ENCODE peak calls at places on chromosome 7, in nine cellular contexts. Y, V, R, K, I, H, T, G and L are unnamed samples.

GRCh38 chr7:124777268-124777667 is 11.7 kb upstream of the GPR37 start:
- DNase-seq in Y (no peak), V (no peak), R (no peak), K (no peak), I (no peak), H (no peak), T (no peak), G (no peak), L (no peak)

GRCh38 chr7:150897502-150898474 is 45.5 kb downstream of the AOC1 start:
- DNase-seq in Y (no peak), V (no peak), R (no peak), K (no peak), I (peak), H (no peak), T (no peak), G (peak), L (no peak)

GRCh38 chr7:52017802-52018679 is 701.4 kb upstream of the COBL start:
- DNase-seq in Y (no peak), V (no peak), R (no peak), K (no peak), I (no peak), H (no peak), T (no peak), G (peak), L (peak)

GRCh38 chr7:139656387-139656786 is 121.4 kb downstream of the HIPK2 start:
- DNase-seq in Y (no peak), V (no peak), R (no peak), K (no peak), I (no peak), H (no peak), T (no peak), G (no peak), L (no peak)

GRCh38 chr7:64559206-64559605 is 3.7 kb downstream of the ZNF680 start:
- DNase-seq in Y (no peak), V (no peak), R (no peak), K (peak), I (no peak), H (no peak), T (no peak), G (no peak), L (no peak)

GRCh38 chr7:95317966-95318365 is 6.4 kb downstream of the PON1 start:
- DNase-seq in Y (no peak), V (no peak), R (no peak), K (no peak), I (no peak), H (no peak), T (no peak), G (no peak), L (no peak)

GRCh38 chr7:135877799-135878198 is 99.4 kb downstream of the MTPN start:
- DNase-seq in Y (no peak), V (no peak), R (no peak), K (no peak), I (no peak), H (no peak), T (no peak), G (no peak), L (no peak)

GRCh38 chr7:38296059-38296857 is 22.8 kb upstream of the TARP start:
- DNase-seq in Y (no peak), V (no peak), R (no peak), K (no peak), I (no peak), H (no peak), T (no peak), G (no peak), L (no peak)

GRCh38 chr7:94779070-94779469 is 123.1 kb upstream of the SGCE start:
- DNase-seq in Y (no peak), V (no peak), R (no peak), K (no peak), I (no peak), H (no peak), T (no peak), G (no peak), L (no peak)

GRCh38 chr7:141103847-141104429 is 30.1 kb downstream of the TMEM178B start:
- DNase-seq in Y (no peak), V (no peak), R (no peak), K (no peak), I (no peak), H (no peak), T (no peak), G (no peak), L (no peak)

GRCh38 chr7:27160147-27160545 is 3.7 kb upstream of the HOXA7 start:
- DNase-seq in Y (no peak), V (peak), R (no peak), K (peak), I (no peak), H (no peak), T (no peak), G (no peak), L (no peak)

GRCh38 chr7:48183370-48183743 is 12.1 kb downstream of the ABCA13 start:
- DNase-seq in Y (no peak), V (no peak), R (no peak), K (no peak), I (no peak), H (no peak), T (no peak), G (no peak), L (no peak)

GRCh38 chr7:98165827-98166667 is 45.2 kb upstream of the BHLHA15 start:
- DNase-seq in Y (no peak), V (no peak), R (no peak), K (peak), I (peak), H (peak), T (no peak), G (no peak), L (no peak)

GRCh38 chr7:30841025-30841735 is 70.0 kb downstream of the MINDY4 start:
- DNase-seq in Y (no peak), V (no peak), R (no peak), K (no peak), I (no peak), H (no peak), T (no peak), G (no peak), L (no peak)

GRCh38 chr7:28389504-28390385 is 22.6 kb upstream of the CREB5 start:
- DNase-seq in Y (peak), V (no peak), R (no peak), K (no peak), I (no peak), H (no peak), T (peak), G (peak), L (peak)

GRCh38 chr7:112869111-112869774 is 79.0 kb upstream of the TMEM168 start:
- DNase-seq in Y (no peak), V (no peak), R (no peak), K (no peak), I (peak), H (peak), T (peak), G (no peak), L (no peak)

GRCh38 chr7:127900735-127901685 is 130.2 kb downstream of the LRRC4 start:
- DNase-seq in Y (no peak), V (no peak), R (no peak), K (no peak), I (no peak), H (no peak), T (no peak), G (no peak), L (no peak)

GRCh38 chr7:27165089-27165654 is at the start of gene HOXA9:
- DNase-seq in Y (peak), V (peak), R (no peak), K (peak), I (no peak), H (no peak), T (peak), G (no peak), L (no peak)

GRCh38 chr7:150944066-150945042 is 33.8 kb downstream of the KCNH2 start:
- DNase-seq in Y (no peak), V (no peak), R (no peak), K (no peak), I (no peak), H (no peak), T (no peak), G (no peak), L (no peak)

GRCh38 chr7:7639847-7640220 is 718 bp upstream of the UMAD1 start:
- DNase-seq in Y (no peak), V (no peak), R (peak), K (no peak), I (no peak), H (no peak), T (peak), G (no peak), L (no peak)

GRCh38 chr7:100803398-100804161 is 23.7 kb downstream of the EPHB4 start:
- DNase-seq in Y (no peak), V (peak), R (peak), K (peak), I (peak), H (no peak), T (peak), G (no peak), L (no peak)

GRCh38 chr7:66152538-66153191 is 38.0 kb downstream of the CRCP start:
- DNase-seq in Y (no peak), V (no peak), R (no peak), K (no peak), I (no peak), H (no peak), T (no peak), G (no peak), L (no peak)

GRCh38 chr7:21869785-21870402 is 75.8 kb downstream of the CDCA7L start:
- DNase-seq in Y (no peak), V (no peak), R (no peak), K (no peak), I (no peak), H (no peak), T (peak), G (no peak), L (no peak)

GRCh38 chr7:134996097-134996550 is 9.8 kb downstream of the AGBL3 start:
- DNase-seq in Y (no peak), V (no peak), R (no peak), K (no peak), I (no peak), H (no peak), T (no peak), G (no peak), L (no peak)

GRCh38 chr7:1124164-1124563 is 35.8 kb downstream of the ZFAND2A start:
- DNase-seq in Y (no peak), V (no peak), R (no peak), K (no peak), I (no peak), H (no peak), T (no peak), G (no peak), L (no peak)

GRCh38 chr7:2893411-2893861 is 49.3 kb upstream of the GNA12 start:
- DNase-seq in Y (no peak), V (no peak), R (no peak), K (no peak), I (peak), H (no peak), T (no peak), G (no peak), L (no peak)

GRCh38 chr7:47765373-47765979 is 182.8 kb downstream of the PKD1L1 start:
- DNase-seq in Y (peak), V (no peak), R (no peak), K (no peak), I (no peak), H (no peak), T (no peak), G (no peak), L (no peak)

GRCh38 chr7:141666071-141666470 is 35.9 kb downstream of the DENND11 start:
- DNase-seq in Y (no peak), V (no peak), R (no peak), K (no peak), I (no peak), H (no peak), T (no peak), G (no peak), L (no peak)

GRCh38 chr7:127890726-127891125 is 140.5 kb downstream of the LRRC4 start:
- DNase-seq in Y (no peak), V (no peak), R (no peak), K (no peak), I (no peak), H (no peak), T (no peak), G (no peak), L (no peak)